ENCODE peak calls at places on chromosomes 11 and 22, in nine cellular contexts. One of them, this sample, is unnamed.

GRCh38 chr11:122642971-122643370 is 12.6 kb upstream of the UBASH3B start:
- DNase-seq in esophagus squamous epithelium: no peak
- DNase-seq in breast epithelium: no peak
- DNase-seq in OCI-LY7: no peak
- DNase-seq in H1: no peak
- DNase-seq in AG10803: no peak
- DNase-seq in K562: no peak
- DNase-seq in dorsolateral prefrontal cortex: no peak
- DNase-seq in lower lobe of right lung: no peak
- DNase-seq in this sample: no peak

GRCh38 chr22:19483481-19484244 is 3.9 kb downstream of the CDC45 start:
- DNase-seq in esophagus squamous epithelium: no peak
- DNase-seq in breast epithelium: no peak
- DNase-seq in OCI-LY7: no peak
- DNase-seq in H1: no peak
- DNase-seq in AG10803: peak; percentile 61
- DNase-seq in K562: peak; percentile 38
- DNase-seq in dorsolateral prefrontal cortex: no peak
- DNase-seq in lower lobe of right lung: no peak
- DNase-seq in this sample: peak; percentile 96

GRCh38 chr11:131980199-131980598 is 609.8 kb downstream of the NTM start:
- DNase-seq in esophagus squamous epithelium: no peak
- DNase-seq in breast epithelium: no peak
- DNase-seq in OCI-LY7: no peak
- DNase-seq in H1: no peak
- DNase-seq in AG10803: no peak
- DNase-seq in K562: no peak
- DNase-seq in dorsolateral prefrontal cortex: no peak
- DNase-seq in lower lobe of right lung: no peak
- DNase-seq in this sample: no peak

GRCh38 chr11:92266821-92267220 is 42.2 kb downstream of the FAT3 start:
- DNase-seq in esophagus squamous epithelium: no peak
- DNase-seq in breast epithelium: no peak
- DNase-seq in OCI-LY7: no peak
- DNase-seq in H1: no peak
- DNase-seq in AG10803: no peak
- DNase-seq in K562: no peak
- DNase-seq in dorsolateral prefrontal cortex: no peak
- DNase-seq in lower lobe of right lung: no peak
- DNase-seq in this sample: no peak

GRCh38 chr11:66971483-66971882 is 3.6 kb upstream of the C11orf86 start:
- DNase-seq in esophagus squamous epithelium: no peak
- DNase-seq in breast epithelium: no peak
- DNase-seq in OCI-LY7: no peak
- DNase-seq in H1: no peak
- DNase-seq in AG10803: no peak
- DNase-seq in K562: no peak
- DNase-seq in dorsolateral prefrontal cortex: no peak
- DNase-seq in lower lobe of right lung: no peak
- DNase-seq in this sample: no peak

GRCh38 chr11:10354389-10354788 is 49.5 kb downstream of the ADM start:
- DNase-seq in esophagus squamous epithelium: no peak
- DNase-seq in breast epithelium: no peak
- DNase-seq in OCI-LY7: no peak
- DNase-seq in H1: no peak
- DNase-seq in AG10803: no peak
- DNase-seq in K562: no peak
- DNase-seq in dorsolateral prefrontal cortex: no peak
- DNase-seq in lower lobe of right lung: no peak
- DNase-seq in this sample: no peak

GRCh38 chr11:118907749-118908106 is 18.0 kb downstream of the BCL9L start:
- DNase-seq in esophagus squamous epithelium: no peak
- DNase-seq in breast epithelium: no peak
- DNase-seq in OCI-LY7: no peak
- DNase-seq in H1: no peak
- DNase-seq in AG10803: peak; percentile 52
- DNase-seq in K562: no peak
- DNase-seq in dorsolateral prefrontal cortex: no peak
- DNase-seq in lower lobe of right lung: peak; percentile 36
- DNase-seq in this sample: no peak

GRCh38 chr11:22656128-22656527 is 10.3 kb upstream of the GAS2 start:
- DNase-seq in esophagus squamous epithelium: no peak
- DNase-seq in breast epithelium: no peak
- DNase-seq in OCI-LY7: no peak
- DNase-seq in H1: no peak
- DNase-seq in AG10803: no peak
- DNase-seq in K562: no peak
- DNase-seq in dorsolateral prefrontal cortex: no peak
- DNase-seq in lower lobe of right lung: no peak
- DNase-seq in this sample: peak; percentile 57

GRCh38 chr11:60905551-60906113 is 753 bp downstream of the PRPF19 start:
- DNase-seq in esophagus squamous epithelium: no peak
- DNase-seq in breast epithelium: no peak
- DNase-seq in OCI-LY7: peak; percentile 29
- DNase-seq in H1: no peak
- DNase-seq in AG10803: peak; percentile 18
- DNase-seq in K562: no peak
- DNase-seq in dorsolateral prefrontal cortex: no peak
- DNase-seq in lower lobe of right lung: no peak
- DNase-seq in this sample: peak; percentile 34

GRCh38 chr11:26229270-26229669 is 102.7 kb upstream of the ANO3 start:
- DNase-seq in esophagus squamous epithelium: no peak
- DNase-seq in breast epithelium: no peak
- DNase-seq in OCI-LY7: no peak
- DNase-seq in H1: no peak
- DNase-seq in AG10803: peak; percentile 59
- DNase-seq in K562: no peak
- DNase-seq in dorsolateral prefrontal cortex: no peak
- DNase-seq in lower lobe of right lung: no peak
- DNase-seq in this sample: peak; percentile 99

GRCh38 chr11:2844116-2844515 is 41.5 kb downstream of the CDKN1C start:
- DNase-seq in esophagus squamous epithelium: no peak
- DNase-seq in breast epithelium: no peak
- DNase-seq in OCI-LY7: no peak
- DNase-seq in H1: no peak
- DNase-seq in AG10803: no peak
- DNase-seq in K562: no peak
- DNase-seq in dorsolateral prefrontal cortex: no peak
- DNase-seq in lower lobe of right lung: no peak
- DNase-seq in this sample: no peak

GRCh38 chr22:30947163-30947820 is 21.3 kb downstream of the MORC2 start:
- DNase-seq in esophagus squamous epithelium: no peak
- DNase-seq in breast epithelium: no peak
- DNase-seq in OCI-LY7: no peak
- DNase-seq in H1: no peak
- DNase-seq in AG10803: peak; percentile 23
- DNase-seq in K562: no peak
- DNase-seq in dorsolateral prefrontal cortex: peak; percentile 61
- DNase-seq in lower lobe of right lung: no peak
- DNase-seq in this sample: no peak

GRCh38 chr11:11836676-11837231 is 5.0 kb upstream of the USP47 start:
- DNase-seq in esophagus squamous epithelium: no peak
- DNase-seq in breast epithelium: no peak
- DNase-seq in OCI-LY7: no peak
- DNase-seq in H1: no peak
- DNase-seq in AG10803: peak; percentile 75
- DNase-seq in K562: no peak
- DNase-seq in dorsolateral prefrontal cortex: no peak
- DNase-seq in lower lobe of right lung: no peak
- DNase-seq in this sample: peak; percentile 21

GRCh38 chr11:2293396-2294339 is 8.1 kb downstream of the C11orf21 start:
- DNase-seq in esophagus squamous epithelium: no peak
- DNase-seq in breast epithelium: peak; percentile 34
- DNase-seq in OCI-LY7: no peak
- DNase-seq in H1: peak; percentile 45
- DNase-seq in AG10803: no peak
- DNase-seq in K562: no peak
- DNase-seq in dorsolateral prefrontal cortex: peak; percentile 25
- DNase-seq in lower lobe of right lung: peak; percentile 54
- DNase-seq in this sample: no peak

GRCh38 chr11:65430406-65431217 is 8.0 kb downstream of the NEAT1 start:
- DNase-seq in esophagus squamous epithelium: no peak
- DNase-seq in breast epithelium: peak; percentile 14
- DNase-seq in OCI-LY7: peak; percentile 66
- DNase-seq in H1: no peak
- DNase-seq in AG10803: peak; percentile 75
- DNase-seq in K562: no peak
- DNase-seq in dorsolateral prefrontal cortex: no peak
- DNase-seq in lower lobe of right lung: no peak
- DNase-seq in this sample: peak; percentile 81
- H3K4me3 ChIP-seq in esophagus squamous epithelium: peak overlapping the region; percentile 78
- H3K4me3 ChIP-seq in breast epithelium: peak overlapping the region; percentile 95
- H3K4me3 ChIP-seq in OCI-LY7: peak overlapping the region; percentile 73
- H3K4me3 ChIP-seq in H1: no peak overlapping the region
- H3K4me3 ChIP-seq in AG10803: peak overlapping the region; percentile 99
- H3K4me3 ChIP-seq in K562: no peak overlapping the region
- H3K4me3 ChIP-seq in dorsolateral prefrontal cortex: peak overlapping the region; percentile 32
- H3K4me3 ChIP-seq in lower lobe of right lung: peak overlapping the region; percentile 91
- H3K4me3 ChIP-seq in this sample: peak overlapping the region; percentile 96

GRCh38 chr11:74168838-74169237 is 2.0 kb downstream of the C2CD3 start:
- DNase-seq in esophagus squamous epithelium: no peak
- DNase-seq in breast epithelium: no peak
- DNase-seq in OCI-LY7: no peak
- DNase-seq in H1: no peak
- DNase-seq in AG10803: no peak
- DNase-seq in K562: no peak
- DNase-seq in dorsolateral prefrontal cortex: no peak
- DNase-seq in lower lobe of right lung: no peak
- DNase-seq in this sample: no peak

GRCh38 chr11:74175923-74176322 is 4.8 kb downstream of the PPME1 start:
- DNase-seq in esophagus squamous epithelium: no peak
- DNase-seq in breast epithelium: no peak
- DNase-seq in OCI-LY7: no peak
- DNase-seq in H1: no peak
- DNase-seq in AG10803: no peak
- DNase-seq in K562: peak; percentile 17
- DNase-seq in dorsolateral prefrontal cortex: no peak
- DNase-seq in lower lobe of right lung: no peak
- DNase-seq in this sample: no peak

GRCh38 chr11:74171630-74172465 is 759 bp downstream of the PPME1 start:
- DNase-seq in esophagus squamous epithelium: no peak
- DNase-seq in breast epithelium: no peak
- DNase-seq in OCI-LY7: no peak
- DNase-seq in H1: no peak
- DNase-seq in AG10803: peak; percentile 7
- DNase-seq in K562: no peak
- DNase-seq in dorsolateral prefrontal cortex: no peak
- DNase-seq in lower lobe of right lung: no peak
- DNase-seq in this sample: no peak

GRCh38 chr11:74169736-74170458 is 905 bp downstream of the C2CD3 start:
- DNase-seq in esophagus squamous epithelium: no peak
- DNase-seq in breast epithelium: no peak
- DNase-seq in OCI-LY7: peak; percentile 30
- DNase-seq in H1: no peak
- DNase-seq in AG10803: no peak
- DNase-seq in K562: no peak
- DNase-seq in dorsolateral prefrontal cortex: no peak
- DNase-seq in lower lobe of right lung: no peak
- DNase-seq in this sample: no peak

DNA sequence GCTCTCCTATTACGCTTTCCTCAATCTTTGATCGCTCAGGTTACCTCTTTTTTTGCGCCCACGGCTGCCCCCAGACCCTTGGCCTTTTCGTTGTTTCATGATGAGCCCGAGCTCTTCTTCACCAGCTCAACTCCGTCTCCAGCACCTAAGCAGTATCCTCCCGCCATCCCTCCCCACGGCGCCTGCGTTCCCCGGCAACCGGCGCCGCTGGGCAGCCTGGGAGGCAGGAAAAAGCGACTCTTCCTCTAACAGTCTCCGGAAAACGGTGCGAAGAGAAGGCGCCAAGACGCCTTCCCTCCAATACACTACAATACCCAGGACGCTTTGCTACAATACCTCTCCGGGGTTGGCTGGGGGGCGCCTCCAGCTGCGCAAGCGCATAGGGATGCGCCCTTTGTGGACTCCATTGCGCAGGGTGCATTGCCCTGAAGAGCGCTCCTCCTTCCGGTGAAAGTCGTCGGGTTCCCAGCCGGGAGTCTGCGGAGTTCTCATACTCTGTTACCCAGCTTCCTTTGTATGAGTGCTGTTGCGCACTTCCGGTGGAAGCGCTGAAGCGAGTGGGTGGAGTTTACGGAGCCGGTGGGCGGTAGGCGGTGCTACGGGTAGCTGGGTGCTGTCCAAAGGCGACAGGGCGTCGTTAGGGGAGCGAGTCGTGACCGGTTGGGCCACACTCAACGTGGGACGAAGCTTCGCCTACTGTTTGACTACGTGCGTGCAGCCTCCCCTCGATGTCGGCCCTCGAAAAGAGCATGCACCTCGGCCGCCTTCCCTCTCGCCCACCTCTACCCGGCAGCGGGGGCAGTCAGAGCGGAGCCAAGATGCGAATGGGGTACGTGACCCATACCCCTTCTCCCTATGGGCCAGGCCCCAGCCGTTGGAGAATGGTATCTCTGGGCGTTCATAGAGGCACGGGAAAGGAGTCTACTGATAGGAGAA is at the start of the genes C2CD3 and PPME1:
- DNase-seq in esophagus squamous epithelium: peak; percentile 94
- DNase-seq in breast epithelium: peak; percentile 97
- DNase-seq in OCI-LY7: peak; percentile 100
- DNase-seq in H1: peak; percentile 91
- DNase-seq in AG10803: peak; percentile 99
- DNase-seq in K562: peak; percentile 92
- DNase-seq in dorsolateral prefrontal cortex: peak; percentile 98
- DNase-seq in lower lobe of right lung: peak; percentile 98
- DNase-seq in this sample: peak; percentile 100
- TF ChIP-seq CTCF in esophagus squamous epithelium: peak; percentile 34
- TF ChIP-seq CTCF in breast epithelium: no peak
- TF ChIP-seq CTCF in OCI-LY7: peak; percentile 33
- TF ChIP-seq CTCF in H1: peak; percentile 8
- TF ChIP-seq CTCF in AG10803: peak; percentile 46
- TF ChIP-seq CTCF in K562: peak; percentile 44
- TF ChIP-seq CTCF in dorsolateral prefrontal cortex: peak; percentile 50
- TF ChIP-seq CTCF in lower lobe of right lung: peak; percentile 47
- TF ChIP-seq CTCF in this sample: peak; percentile 27

GRCh38 chr11:629237-629583 is 2.2 kb upstream of the SCT start:
- DNase-seq in esophagus squamous epithelium: no peak
- DNase-seq in breast epithelium: no peak
- DNase-seq in OCI-LY7: no peak
- DNase-seq in H1: peak; percentile 46
- DNase-seq in AG10803: no peak
- DNase-seq in K562: no peak
- DNase-seq in dorsolateral prefrontal cortex: no peak
- DNase-seq in lower lobe of right lung: no peak
- DNase-seq in this sample: no peak
- H3K4me3 ChIP-seq in esophagus squamous epithelium: no peak overlapping the region
- H3K4me3 ChIP-seq in breast epithelium: no peak overlapping the region
- H3K4me3 ChIP-seq in OCI-LY7: no peak overlapping the region
- H3K4me3 ChIP-seq in H1: no peak overlapping the region
- H3K4me3 ChIP-seq in AG10803: no peak overlapping the region
- H3K4me3 ChIP-seq in K562: no peak overlapping the region
- H3K4me3 ChIP-seq in dorsolateral prefrontal cortex: no peak overlapping the region
- H3K4me3 ChIP-seq in lower lobe of right lung: no peak overlapping the region
- H3K4me3 ChIP-seq in this sample: no peak overlapping the region

DNA sequence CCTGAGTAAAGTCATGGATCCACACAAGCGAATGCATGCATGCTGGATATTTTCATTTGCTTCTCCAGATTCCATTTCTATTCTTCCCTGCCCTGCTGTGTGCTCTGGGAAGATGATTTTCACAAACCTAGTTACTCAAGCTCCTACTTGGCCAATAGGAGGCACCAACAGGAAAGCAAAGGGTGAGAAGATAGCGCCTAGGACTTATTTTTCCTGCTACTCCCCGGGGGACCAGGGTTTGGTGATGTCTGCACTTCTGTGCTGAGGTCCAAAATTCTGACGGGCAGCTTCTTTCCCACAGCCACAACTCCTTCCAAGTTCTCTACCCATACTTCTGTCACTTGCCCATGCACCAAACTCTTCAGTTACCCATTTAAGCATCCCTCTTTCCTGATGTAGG is 509.3 kb upstream of the TENM4 start:
- DNase-seq in esophagus squamous epithelium: no peak
- DNase-seq in breast epithelium: no peak
- DNase-seq in OCI-LY7: no peak
- DNase-seq in H1: no peak
- DNase-seq in AG10803: no peak
- DNase-seq in K562: no peak
- DNase-seq in dorsolateral prefrontal cortex: no peak
- DNase-seq in lower lobe of right lung: no peak
- DNase-seq in this sample: no peak
- TF ChIP-seq CTCF in esophagus squamous epithelium: no peak
- TF ChIP-seq CTCF in breast epithelium: no peak
- TF ChIP-seq CTCF in OCI-LY7: no peak
- TF ChIP-seq CTCF in H1: peak; percentile 28
- TF ChIP-seq CTCF in AG10803: no peak
- TF ChIP-seq CTCF in K562: no peak
- TF ChIP-seq CTCF in dorsolateral prefrontal cortex: no peak
- TF ChIP-seq CTCF in lower lobe of right lung: no peak
- TF ChIP-seq CTCF in this sample: no peak

This sample was measured in fibroblast of pulmonary artery.